ENCODE peak calls at places on chromosomes 6 and 20, in eight cellular contexts. B, W, U, M, L, T, V and K are unnamed samples.
A peak's percentile ranks its signal among the peaks of the same experiment; 100 is the strongest.

GRCh38 chr6:129100164-129100563 is 217.2 kb downstream of the LAMA2 start:
- DNase-seq in B (no peak), M (no peak), U (no peak), T (no peak), W (no peak), V (no peak), L (no peak), K (no peak)

GRCh38 chr6:163133017-163133416 is 281.5 kb upstream of the QKI start:
- DNase-seq in V (peak; percentile 2), T (no peak), U (no peak), L (no peak), M (no peak), B (no peak), W (no peak), K (no peak)

GRCh38 chr6:165106261-165106660 is 203.1 kb downstream of the C6orf118 start:
- DNase-seq in M (peak; percentile 21), B (no peak), U (no peak), L (no peak), W (no peak), T (no peak), V (no peak), K (no peak)

GRCh38 chr6:108622601-108623335 is 62.1 kb downstream of the FOXO3 start:
- DNase-seq in M (peak; percentile 37), V (peak; percentile 96), B (peak; percentile 36), U (no peak), L (no peak), W (peak; percentile 71), T (no peak), K (peak; percentile 63)

GRCh38 chr6:14787677-14788076 is 458.2 kb upstream of the JARID2 start:
- DNase-seq in W (no peak), L (no peak), V (no peak), M (no peak), U (no peak), B (no peak), T (no peak), K (no peak)

GRCh38 chr6:142680308-142680707 is 264.7 kb downstream of the HIVEP2 start:
- DNase-seq in T (no peak), V (no peak), L (peak; percentile 40), U (no peak), W (no peak), B (no peak), M (peak; percentile 55), K (no peak)

GRCh38 chr20:1440024-1440423 is 26.6 kb downstream of the NSFL1C start:
- DNase-seq in V (peak; percentile 15), T (peak; percentile 26), U (no peak), W (no peak), B (no peak), L (no peak), M (peak; percentile 29), K (no peak)

GRCh38 chr20:50373674-50374286 is 136.4 kb upstream of the PTPN1 start:
- DNase-seq in W (no peak), U (no peak), V (no peak), B (no peak), M (peak; percentile 59), L (no peak), T (no peak), K (no peak)

GRCh38 chr6:170367241-170367640 is 60.7 kb downstream of the FAM120B start:
- DNase-seq in T (no peak), V (peak; percentile 69), W (no peak), M (no peak), U (no peak), B (no peak), L (no peak), K (no peak)

GRCh38 chr20:39853664-39854063 is 835.4 kb downstream of the MAFB start:
- DNase-seq in V (peak; percentile 67), L (no peak), B (no peak), W (no peak), T (no peak), U (no peak), M (peak; percentile 59), K (peak; percentile 64)

GRCh38 chr6:90003069-90003800 is 109.0 kb downstream of the GJA10 start:
- DNase-seq in U (no peak), W (no peak), T (no peak), B (no peak), L (no peak), V (no peak), M (peak; percentile 80), K (no peak)

GRCh38 chr6:20377623-20378265 is 23.9 kb upstream of the E2F3 start:
- DNase-seq in B (no peak), M (no peak), T (no peak), V (peak; percentile 49), U (no peak), W (no peak), L (no peak), K (peak; percentile 41)

GRCh38 chr6:151609146-151609962 is 115.5 kb downstream of the CCDC170 start:
- DNase-seq in V (no peak), T (no peak), U (no peak), L (no peak), B (peak; percentile 21), W (peak; percentile 51), M (no peak), K (no peak)

GRCh38 chr6:129844118-129844891 is 16.8 kb downstream of the TMEM244 start:
- DNase-seq in W (no peak), T (peak; percentile 60), U (no peak), V (peak; percentile 66), L (no peak), B (no peak), M (peak; percentile 71), K (peak; percentile 57)

GRCh38 chr6:47407295-47408281 is 70.0 kb upstream of the CD2AP start:
- DNase-seq in T (no peak), L (no peak), B (no peak), M (peak; percentile 11), V (no peak), W (no peak), U (no peak), K (peak; percentile 69)

GRCh38 chr20:41366546-41367392 is at the start of gene EMILIN3:
- DNase-seq in W (no peak), L (no peak), U (peak; percentile 80), T (no peak), V (no peak), B (no peak), M (no peak), K (no peak)

GRCh38 chr20:41365785-41366545 is 653 bp downstream of the EMILIN3 start:
- DNase-seq in M (no peak), T (no peak), U (peak; percentile 44), V (no peak), L (no peak), B (no peak), W (no peak), K (no peak)

GRCh38 chr20:41364967-41365765 is 1.5 kb downstream of the EMILIN3 start:
- DNase-seq in T (no peak), V (no peak), B (no peak), W (no peak), U (no peak), L (no peak), M (no peak), K (no peak)

GRCh38 chr20:41367956-41368355 is 1.3 kb upstream of the EMILIN3 start:
- DNase-seq in W (no peak), V (no peak), B (no peak), T (no peak), L (no peak), M (no peak), U (no peak), K (no peak)

GRCh38 chr20:41367393-41367695 is 726 bp upstream of the EMILIN3 start:
- DNase-seq in U (no peak), V (no peak), L (no peak), B (no peak), T (no peak), W (no peak), M (no peak), K (no peak)
- H3K4me3 ChIP-seq in U (peak overlapping the region; percentile 38), V (no peak overlapping the region), L (no peak overlapping the region), B (no peak overlapping the region), T (no peak overlapping the region), W (no peak overlapping the region), M (no peak overlapping the region), K (no peak overlapping the region)

DNA sequence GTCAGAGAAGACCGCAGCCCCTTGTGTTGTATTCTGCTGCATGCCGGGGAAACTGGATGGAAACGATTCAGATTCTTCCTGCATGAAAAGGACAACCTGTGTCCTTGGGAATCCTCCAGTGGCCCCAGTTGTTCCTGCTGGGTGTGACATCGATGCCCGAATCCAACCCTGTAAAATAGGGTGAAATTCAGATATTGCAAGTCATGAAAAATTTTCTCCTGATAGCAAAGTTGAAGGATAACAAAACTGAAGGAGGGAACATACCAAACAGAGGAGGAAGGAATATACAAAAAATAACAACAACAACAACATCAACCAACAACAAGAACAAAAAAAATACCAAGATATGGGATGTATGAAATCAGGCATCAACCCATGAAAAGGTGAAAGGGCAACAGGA is 28.3 kb upstream of the HLA-E start:
- DNase-seq in T (no peak), V (no peak), M (no peak), W (no peak), B (no peak), U (no peak), L (no peak), K (no peak)
- H3K27me3 ChIP-seq in T (peaks cover 8% of the 10 kb centered on the region), V (peaks cover 69% of the 10 kb centered on the region), M (peaks cover 49% of the 10 kb centered on the region), W (peaks cover 3% of the 10 kb centered on the region), B (peaks cover 93% of the 10 kb centered on the region), U (peaks cover 95% of the 10 kb centered on the region), L (peaks cover 39% of the 10 kb centered on the region), K (peaks cover 60% of the 10 kb centered on the region)

GRCh38 chr6:99324996-99325395 is 24.5 kb downstream of the FAXC start:
- DNase-seq in M (no peak), L (no peak), T (no peak), V (no peak), B (no peak), U (no peak), W (no peak), K (no peak)
- TF ChIP-seq CTCF in M (no peak), L (no peak), T (no peak), V (no peak), B (no peak), U (no peak), W (no peak), K (no peak)

GRCh38 chr20:57211949-57212889 is 54.2 kb downstream of the BMP7 start:
- DNase-seq in L (no peak), T (peak; percentile 68), B (peak; percentile 61), U (peak; percentile 52), W (peak; percentile 79), M (peak; percentile 91), V (peak; percentile 67), K (peak; percentile 86)

GRCh38 chr20:57213924-57214323 is 52.5 kb downstream of the BMP7 start:
- DNase-seq in V (no peak), U (no peak), W (peak; percentile 6), L (no peak), M (no peak), T (no peak), B (no peak), K (no peak)

GRCh38 chr20:57211406-57211805 is 55.0 kb downstream of the BMP7 start:
- DNase-seq in W (peak; percentile 20), U (no peak), B (no peak), V (no peak), T (no peak), L (no peak), M (no peak), K (no peak)

GRCh38 chr20:57213291-57213690 is 53.1 kb downstream of the BMP7 start:
- DNase-seq in W (peak; percentile 8), V (no peak), T (no peak), U (no peak), L (no peak), B (no peak), M (no peak), K (no peak)

DNA sequence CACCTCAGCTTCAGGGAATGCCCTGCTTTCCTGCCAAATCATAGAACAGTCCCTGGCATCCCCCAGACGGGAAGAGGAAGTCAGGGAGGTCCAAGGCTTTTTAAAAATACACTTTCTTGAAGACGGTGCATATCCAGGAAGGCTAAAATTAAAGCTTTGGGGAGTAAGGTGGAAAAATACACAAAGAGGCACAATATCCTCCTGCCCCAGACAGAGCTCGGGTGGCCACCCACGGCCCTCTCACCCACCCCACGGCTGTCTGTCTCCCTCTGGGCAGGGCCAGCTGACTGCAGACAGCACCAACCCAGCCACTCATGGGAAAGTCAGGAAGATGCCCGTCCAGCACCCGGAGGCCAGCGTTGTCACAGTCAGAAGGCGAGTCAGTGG is 53.6 kb downstream of the BMP7 start:
- DNase-seq in L (no peak), W (peak; percentile 19), T (no peak), M (no peak), U (no peak), B (no peak), V (no peak), K (no peak)
- H3K4me3 ChIP-seq in L (no peak overlapping the region), W (no peak overlapping the region), T (peak overlapping the region; percentile 21), M (no peak overlapping the region), U (no peak overlapping the region), B (no peak overlapping the region), V (no peak overlapping the region), K (no peak overlapping the region)